ENCODE peak calls at places on chromosomes 12 and 14, in ten cellular contexts. W, A, L, F, T, H, C, U, K and E are unnamed samples.
A peak's percentile ranks its signal among the peaks of the same experiment; 100 is the strongest.

GRCh38 chr14:51041117-51041531 is 53.8 kb downstream of the TRIM9 start:
- DNase-seq in W (no peak), C (no peak), A (no peak), U (no peak), F (no peak), K (no peak), L (peak; percentile 17), T (no peak), H (no peak), E (no peak)

GRCh38 chr12:42568952-42569916 is 20.3 kb downstream of the PRICKLE1 start:
- DNase-seq in W (no peak), H (no peak), F (no peak), U (peak; percentile 15), L (peak; percentile 63), T (no peak), C (no peak), A (no peak), K (no peak), E (no peak)

GRCh38 chr14:73173092-73173735 is 36.9 kb downstream of the PSEN1 start:
- DNase-seq in A (no peak), T (no peak), W (no peak), U (peak; percentile 6), H (no peak), C (no peak), L (peak; percentile 36), F (no peak), K (no peak), E (no peak)

GRCh38 chr12:76337583-76337982 is 10.6 kb downstream of the BBS10 start:
- DNase-seq in H (no peak), C (no peak), F (no peak), K (no peak), W (no peak), T (no peak), L (no peak), A (no peak), U (no peak), E (no peak)

GRCh38 chr12:13087766-13088165 is 15.7 kb downstream of the GSG1 start:
- DNase-seq in F (no peak), A (no peak), C (no peak), L (no peak), H (no peak), W (no peak), U (no peak), K (no peak), T (no peak), E (no peak)

GRCh38 chr12:105729372-105729771 is 398.9 kb downstream of the C12orf75 start:
- DNase-seq in H (no peak), L (no peak), K (no peak), W (no peak), T (no peak), F (no peak), U (no peak), C (no peak), A (no peak), E (no peak)

GRCh38 chr14:41606249-41607118 is at the start of gene LRFN5:
- DNase-seq in F (peak; percentile 67), T (peak; percentile 63), A (no peak), H (no peak), K (peak; percentile 56), U (peak; percentile 54), C (peak; percentile 69), W (no peak), L (peak; percentile 67), E (no peak)

GRCh38 chr14:100155881-100156645 is 3.4 kb downstream of the DEGS2 start:
- DNase-seq in A (no peak), F (no peak), T (peak; percentile 53), H (no peak), W (no peak), C (no peak), K (no peak), L (peak; percentile 58), U (no peak), E (no peak)

GRCh38 chr12:18284461-18284860 is 23.1 kb downstream of the PIK3C2G start:
- DNase-seq in F (no peak), A (no peak), W (no peak), C (no peak), H (no peak), K (no peak), L (no peak), U (no peak), T (no peak), E (no peak)

GRCh38 chr12:68440068-68440581 is 108.0 kb upstream of the MDM1 start:
- DNase-seq in W (no peak), L (no peak), U (no peak), C (no peak), H (no peak), K (no peak), T (no peak), F (no peak), A (no peak), E (no peak)

GRCh38 chr14:36316131-36316530 is 4.3 kb downstream of the MBIP start:
- DNase-seq in H (no peak), K (no peak), T (no peak), W (no peak), A (no peak), F (no peak), U (no peak), L (no peak), C (no peak), E (no peak)

GRCh38 chr12:117447665-117448366 is 86.4 kb upstream of the NOS1 start:
- DNase-seq in C (no peak), W (no peak), A (no peak), K (no peak), U (no peak), H (no peak), T (no peak), L (no peak), F (no peak), E (no peak)

GRCh38 chr12:56087220-56087619 is 7.3 kb downstream of the ERBB3 start:
- DNase-seq in L (no peak), T (peak; percentile 87), U (no peak), F (peak; percentile 75), A (no peak), W (no peak), H (peak; percentile 94), C (peak; percentile 82), K (no peak), E (peak; percentile 97)

GRCh38 chr12:75892779-75893408 is 138.7 kb downstream of the PHLDA1 start:
- DNase-seq in F (no peak), W (no peak), T (no peak), U (no peak), C (no peak), K (no peak), H (no peak), L (no peak), A (no peak), E (no peak)

DNA sequence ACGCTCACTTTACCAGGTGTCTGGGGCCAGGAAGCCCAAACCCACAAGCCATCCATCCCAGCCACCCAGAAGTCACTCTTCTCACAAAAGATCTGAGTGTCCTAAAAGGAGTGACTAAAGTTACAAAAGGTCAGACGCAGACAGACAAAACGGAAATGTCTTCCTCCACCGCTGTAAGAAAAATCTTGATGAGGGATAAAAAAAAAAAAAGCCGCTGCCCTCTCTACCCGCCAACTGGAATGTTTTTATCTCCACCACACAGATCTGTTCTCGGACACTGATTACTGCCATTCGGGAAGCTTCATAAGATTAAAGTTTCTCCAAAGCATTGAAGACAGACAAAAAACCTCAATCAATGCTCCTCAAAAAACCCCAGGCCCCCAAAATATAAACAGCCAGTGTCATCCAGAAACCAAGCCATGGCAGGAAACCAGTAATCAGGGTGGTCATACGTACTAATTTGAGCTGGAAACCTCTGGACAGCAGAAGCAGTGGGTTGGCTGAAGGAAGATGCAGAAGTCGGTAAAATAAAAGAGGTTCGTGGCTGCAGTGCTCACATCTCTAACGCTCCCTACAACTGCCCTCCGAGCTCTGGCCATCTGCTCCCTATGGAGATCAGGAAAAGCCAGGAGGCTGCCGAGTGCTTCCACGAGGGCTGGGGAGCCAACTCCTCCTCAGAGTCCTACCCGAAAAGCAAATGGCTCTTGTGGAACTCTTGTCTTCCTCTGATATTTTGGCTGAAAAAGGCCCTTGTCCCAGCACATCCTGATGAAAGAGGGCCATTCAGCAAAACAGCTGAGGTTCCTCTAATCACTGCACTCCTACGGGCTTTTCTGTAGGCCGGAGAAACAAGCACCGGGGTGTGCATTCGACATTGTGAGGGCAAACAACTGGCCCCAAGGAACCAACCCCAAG is 30.3 kb downstream of the SSH1 start:
- DNase-seq in U (no peak), A (no peak), K (no peak), W (no peak), L (no peak), H (peak; percentile 35), C (no peak), F (no peak), T (peak; percentile 45), E (no peak)
- H3K4me1 ChIP-seq in U (peaks cover 29% of the 10 kb centered on the region), A (no peaks in the 10 kb centered on the region), K (peaks cover 8% of the 10 kb centered on the region), W (peaks cover 33% of the 10 kb centered on the region), L (peaks cover 33% of the 10 kb centered on the region), H (peaks cover 85% of the 10 kb centered on the region), C (peaks cover 62% of the 10 kb centered on the region), F (no peaks in the 10 kb centered on the region), T (peaks cover 10% of the 10 kb centered on the region), E (peaks cover 45% of the 10 kb centered on the region)

DNA sequence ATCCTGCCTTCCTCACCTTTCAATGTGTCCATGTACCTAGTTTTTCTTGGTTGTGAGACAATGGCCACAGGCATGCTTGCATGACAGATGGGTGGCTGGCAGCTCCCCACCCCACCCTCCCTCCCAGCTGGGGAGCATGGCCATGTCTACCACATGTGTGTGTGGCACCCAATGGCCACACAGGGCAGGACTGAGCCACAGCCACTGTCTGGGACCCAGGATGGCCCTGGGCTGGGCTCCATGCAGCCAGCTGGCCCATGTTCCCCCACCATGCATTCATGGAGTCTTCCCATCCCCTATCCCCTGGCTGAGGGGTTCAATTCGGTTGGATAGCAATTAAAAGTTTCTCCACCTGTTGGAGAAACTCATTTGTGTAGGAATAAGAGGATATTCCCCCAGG is 566.0 kb upstream of the USP15 start:
- DNase-seq in F (no peak), T (no peak), W (no peak), U (no peak), C (no peak), H (no peak), K (no peak), L (no peak), A (no peak), E (no peak)
- H3K36me3 ChIP-seq in F (no peaks in the 10 kb centered on the region), T (no peaks in the 10 kb centered on the region), W (no peaks in the 10 kb centered on the region), U (no peaks in the 10 kb centered on the region), C (no peaks in the 10 kb centered on the region), H (no peaks in the 10 kb centered on the region), K (no peaks in the 10 kb centered on the region), L (no peaks in the 10 kb centered on the region), A (no peaks in the 10 kb centered on the region), E (no peaks in the 10 kb centered on the region)

GRCh38 chr12:46364300-46364696 is 8.3 kb downstream of the SLC38A2 start:
- DNase-seq in L (no peak), C (no peak), F (no peak), T (no peak), W (no peak), A (no peak), U (no peak), H (no peak), K (no peak), E (no peak)
- H3K4me1 ChIP-seq in L (peaks cover 51% of the 10 kb centered on the region), C (peaks cover 46% of the 10 kb centered on the region), F (no peaks in the 10 kb centered on the region), T (peaks cover 85% of the 10 kb centered on the region), W (peaks cover 24% of the 10 kb centered on the region), A (peaks cover 62% of the 10 kb centered on the region), U (no peaks in the 10 kb centered on the region), H (peaks cover 67% of the 10 kb centered on the region), K (peaks cover 22% of the 10 kb centered on the region), E (peaks cover 75% of the 10 kb centered on the region)

DNA sequence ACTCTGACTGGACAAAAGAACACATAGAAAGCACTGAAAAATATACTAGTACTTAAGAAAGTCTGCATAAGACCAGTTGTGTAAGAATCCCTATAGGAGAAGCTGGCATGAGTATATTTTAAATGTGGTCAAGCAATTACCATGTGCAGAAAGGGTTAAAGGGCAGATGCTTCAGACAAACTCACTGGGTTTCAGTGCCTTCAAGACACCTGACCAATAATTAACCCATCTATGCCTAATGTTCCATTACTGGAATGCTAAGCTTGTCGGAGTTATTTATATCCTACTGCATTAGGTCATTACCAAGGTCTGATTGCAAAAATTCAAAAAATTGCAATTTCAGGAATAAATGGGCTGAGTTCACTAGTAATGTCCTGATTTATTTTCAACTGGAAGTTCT is 41.3 kb downstream of the HNRNPC start:
- DNase-seq in F (no peak), H (no peak), K (no peak), U (no peak), L (no peak), W (no peak), A (no peak), C (no peak), T (no peak), E (no peak)
- H3K36me3 ChIP-seq in F (peaks cover 35% of the 10 kb centered on the region), H (peaks cover 98% of the 10 kb centered on the region), K (no peaks in the 10 kb centered on the region), U (peaks cover 100% of the 10 kb centered on the region), L (peaks cover 14% of the 10 kb centered on the region), W (peaks cover 23% of the 10 kb centered on the region), A (peaks cover 45% of the 10 kb centered on the region), C (peaks cover 16% of the 10 kb centered on the region), T (peaks cover 17% of the 10 kb centered on the region), E (peaks cover 92% of the 10 kb centered on the region)